ENCODE peak calls at places on chromosomes 12 and 14, in six cellular contexts. H, M, W, B, K and F are unnamed samples.

GRCh38 chr12:96386794-96387193 is 13.4 kb downstream of the CDK17 start:
- DNase-seq in M (no peak), K (no peak), W (no peak), H (no peak), B (no peak), F (no peak)

GRCh38 chr12:13288501-13288900 is 92.0 kb downstream of the EMP1 start:
- DNase-seq in M (no peak), W (no peak), H (no peak), K (peak; percentile 3), B (no peak), F (no peak)

GRCh38 chr14:61524211-61524806 is 171.0 kb upstream of the HIF1A start:
- DNase-seq in K (peak; percentile 74), M (peak; percentile 84), H (no peak), W (no peak), B (peak; percentile 71), F (peak; percentile 79)

GRCh38 chr14:55482936-55483605 is 42.7 kb upstream of the TBPL2 start:
- DNase-seq in H (no peak), M (no peak), W (no peak), B (no peak), K (no peak), F (no peak)

GRCh38 chr14:66857867-66858266 is 331.4 kb upstream of the GARIN2 start:
- DNase-seq in H (no peak), W (no peak), B (no peak), K (no peak), M (no peak), F (no peak)

GRCh38 chr12:19138551-19139344 is 9.2 kb downstream of the PLEKHA5 start:
- DNase-seq in B (no peak), K (peak; percentile 47), W (no peak), H (no peak), M (no peak), F (no peak)

GRCh38 chr14:101470266-101470665 is 91.0 kb upstream of the DIO3 start:
- DNase-seq in W (peak; percentile 14), M (no peak), B (no peak), H (no peak), K (no peak), F (peak; percentile 10)

GRCh38 chr12:6943719-6944380 is at the start of the genes C12orf57 and RNU7-1:
- DNase-seq in B (peak; percentile 96), W (peak; percentile 79), M (peak; percentile 94), H (peak; percentile 84), K (peak; percentile 89), F (peak; percentile 79)

GRCh38 chr12:118711185-118711584 is 270.2 kb upstream of the SRRM4 start:
- DNase-seq in K (no peak), M (no peak), H (no peak), B (no peak), W (no peak), F (no peak)

GRCh38 chr12:128513831-128514230 is 246.9 kb downstream of the TMEM132C start:
- DNase-seq in B (no peak), K (no peak), M (no peak), H (no peak), W (no peak), F (no peak)

GRCh38 chr12:104825408-104825807 is 132.7 kb downstream of the SLC41A2 start:
- DNase-seq in B (no peak), W (no peak), M (no peak), H (no peak), K (peak; percentile 6), F (no peak)

GRCh38 chr12:15851919-15852318 is 30.3 kb upstream of the STRAP start:
- DNase-seq in W (no peak), M (no peak), B (no peak), K (no peak), H (no peak), F (no peak)

GRCh38 chr14:101590062-101590461 is 28.8 kb downstream of the DIO3 start:
- DNase-seq in M (no peak), K (no peak), W (peak; percentile 18), B (no peak), H (no peak), F (no peak)

GRCh38 chr14:23522643-23523198 is 28.8 kb downstream of the ZFHX2 start:
- DNase-seq in H (no peak), W (no peak), M (no peak), B (no peak), K (no peak), F (no peak)

GRCh38 chr14:102891111-102891510 is 31.4 kb upstream of the AMN start:
- DNase-seq in M (no peak), H (no peak), K (no peak), W (no peak), B (no peak), F (no peak)

GRCh38 chr14:102889615-102890014 is 32.8 kb upstream of the AMN start:
- DNase-seq in M (no peak), W (no peak), H (no peak), K (no peak), B (no peak), F (no peak)

GRCh38 chr14:102891556-102891955 is 30.9 kb upstream of the AMN start:
- DNase-seq in W (no peak), K (peak; percentile 82), M (no peak), B (no peak), H (no peak), F (no peak)

GRCh38 chr14:102892660-102893059 is 29.8 kb upstream of the AMN start:
- DNase-seq in W (no peak), H (no peak), M (no peak), B (no peak), K (no peak), F (no peak)

GRCh38 chr14:102893452-102893851 is 29.0 kb upstream of the AMN start:
- DNase-seq in W (peak; percentile 36), K (peak; percentile 99), M (no peak), H (no peak), B (no peak), F (peak; percentile 37)
- TF ChIP-seq POLR2A in W (no peak), K (no peak), M (no peak), H (no peak), B (no peak), F (no peak)

GRCh38 chr12:111362687-111363475 is 6.0 kb downstream of the PHETA1 start:
- DNase-seq in K (no peak), B (no peak), M (no peak), W (no peak), H (no peak), F (no peak)
- H3K27ac ChIP-seq in K (no peak overlapping the region), B (no peak overlapping the region), M (no peak overlapping the region), W (peak overlapping the region; percentile 51), H (no peak overlapping the region), F (peak overlapping the region; percentile 70)

GRCh38 chr12:112169086-112169872 is 43.9 kb downstream of the TRAFD1 start:
- DNase-seq in B (no peak), H (no peak), W (no peak), K (no peak), M (no peak), F (no peak)
- TF ChIP-seq POLR2A in B (no peak), H (no peak), W (no peak), K (no peak), M (no peak), F (no peak)

GRCh38 chr12:47397664-47398281 is 308.1 kb downstream of the RPAP3 start:
- DNase-seq in B (peak; percentile 34), H (no peak), W (no peak), M (peak; percentile 36), K (peak; percentile 76), F (no peak)
- H3K27ac ChIP-seq in B (no peak overlapping the region), H (no peak overlapping the region), W (no peak overlapping the region), M (no peak overlapping the region), K (no peak overlapping the region), F (no peak overlapping the region)

GRCh38 chr12:54419088-54419887 is at the start of gene ITGA5:
- DNase-seq in B (peak; percentile 18), K (peak; percentile 69), M (no peak), H (peak; percentile 90), W (peak; percentile 66), F (peak; percentile 84)
- TF ChIP-seq POLR2A in B (peak; percentile 51), K (peak; percentile 77), M (no peak), H (peak; percentile 95), W (no peak), F (peak; percentile 78)

GRCh38 chr12:121992059-121992879 is 29.4 kb upstream of the BCL7A start:
- DNase-seq in M (peak; percentile 39), H (peak; percentile 63), B (no peak), K (peak; percentile 99), W (no peak), F (no peak)
- H3K27ac ChIP-seq in M (no peak overlapping the region), H (peak overlapping the region; percentile 61), B (no peak overlapping the region), K (peak overlapping the region; percentile 88), W (no peak overlapping the region), F (no peak overlapping the region)